ENCODE peak calls at places on chromosomes 3 and 15, in nine cellular contexts. F, U, E, T, O, G, X, Q and M are unnamed samples.

GRCh38 chr3:159726231-159726964 is 262.2 kb upstream of the IL12A start:
- DNase-seq in F (no peak), U (peak), T (peak), X (peak), E (no peak), G (no peak), O (no peak), Q (no peak), M (peak)

GRCh38 chr3:129702934-129703712 is 96.6 kb upstream of the PLXND1 start:
- DNase-seq in F (no peak), T (no peak), Q (no peak), O (no peak), X (no peak), E (no peak), U (no peak), G (no peak), M (no peak)

GRCh38 chr3:30996467-30996866 is 102.0 kb upstream of the GADL1 start:
- DNase-seq in U (no peak), O (no peak), F (no peak), X (no peak), E (no peak), T (no peak), Q (no peak), G (no peak), M (no peak)

GRCh38 chr3:114221165-114221880 is 16.1 kb downstream of the ZNF80 start:
- DNase-seq in T (no peak), O (peak), F (no peak), Q (no peak), X (no peak), G (no peak), U (no peak), E (no peak), M (peak)

GRCh38 chr3:170128259-170128976 is 53.1 kb downstream of the PHC3 start:
- DNase-seq in X (no peak), F (no peak), E (no peak), U (no peak), O (no peak), G (no peak), Q (no peak), T (peak), M (no peak)

GRCh38 chr3:31536417-31536991 is 3.8 kb downstream of the STT3B start:
- DNase-seq in Q (no peak), U (no peak), E (no peak), T (no peak), O (peak), F (no peak), X (no peak), G (no peak), M (no peak)

GRCh38 chr3:103712320-103713008 is 1277.6 kb downstream of the ZPLD1 start:
- DNase-seq in F (no peak), O (no peak), X (peak), E (no peak), T (peak), Q (no peak), G (no peak), U (peak), M (peak)

GRCh38 chr3:169564883-169565282 is 98.6 kb downstream of the MECOM start:
- DNase-seq in G (no peak), X (no peak), F (no peak), E (no peak), T (no peak), U (no peak), O (no peak), Q (no peak), M (no peak)

GRCh38 chr3:161251716-161252115 is 30.6 kb downstream of the NMD3 start:
- DNase-seq in E (no peak), U (no peak), F (no peak), Q (no peak), T (no peak), O (no peak), G (no peak), X (no peak), M (no peak)

GRCh38 chr3:182979719-182980191 is 583 bp downstream of the DCUN1D1 start:
- DNase-seq in G (peak), E (no peak), T (peak), U (no peak), X (no peak), Q (peak), O (peak), F (no peak), M (no peak)

GRCh38 chr15:39238443-39238842 is 342.4 kb upstream of the THBS1 start:
- DNase-seq in Q (no peak), O (no peak), E (no peak), X (no peak), G (no peak), T (no peak), F (no peak), U (no peak), M (no peak)

GRCh38 chr3:32143849-32144757 is 37.7 kb downstream of the GPD1L start:
- DNase-seq in U (peak), X (peak), E (no peak), G (peak), F (no peak), Q (no peak), T (peak), O (peak), M (peak)

GRCh38 chr3:25468866-25469319 is 40.8 kb downstream of the RARB start:
- DNase-seq in F (no peak), T (no peak), U (peak), X (no peak), G (peak), O (peak), E (peak), Q (peak), M (peak)
- TF ChIP-seq CTCF in F (peak), T (no peak), U (peak), X (peak), G (no peak), O (peak), E (peak), Q (no peak), M (peak)

GRCh38 chr3:46368569-46368968 is 2.2 kb upstream of the CCR5 start:
- DNase-seq in O (peak), U (no peak), Q (peak), F (peak), X (no peak), E (peak), G (peak), T (peak), M (no peak)
- TF ChIP-seq CTCF in O (no peak), U (peak), Q (peak), F (peak), X (no peak), E (no peak), G (peak), T (peak), M (no peak)

DNA sequence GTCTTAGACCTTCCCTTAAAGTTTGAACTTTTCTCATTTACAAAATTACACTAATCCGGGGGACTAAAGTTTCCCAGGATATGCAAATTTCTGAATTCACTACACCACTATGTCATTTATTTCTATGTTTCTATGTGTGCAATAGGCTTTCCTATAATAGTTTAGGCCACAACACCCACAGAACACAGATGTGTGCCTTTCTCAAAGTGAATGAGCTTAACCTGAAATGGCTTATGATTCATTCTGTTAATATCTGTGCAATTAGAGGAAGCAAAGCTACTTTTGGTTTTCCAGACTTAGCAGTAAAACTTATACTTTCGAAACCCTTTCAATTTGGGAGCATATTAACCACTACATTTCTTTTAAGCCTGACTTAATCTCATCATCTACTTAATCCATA is 748.1 kb downstream of the GBE1 start:
- DNase-seq in U (no peak), X (no peak), O (no peak), T (no peak), F (no peak), Q (no peak), G (no peak), E (no peak), M (no peak)
- TF ChIP-seq CTCF in U (no peak), X (no peak), O (no peak), T (no peak), F (no peak), Q (no peak), G (no peak), E (no peak), M (no peak)

GRCh38 chr15:92653836-92654524 is 1.6 kb downstream of the FAM174B start:
- DNase-seq in X (no peak), T (peak), Q (no peak), O (no peak), F (no peak), G (peak), U (no peak), E (no peak), M (peak)

GRCh38 chr15:92654662-92655061 is 913 bp downstream of the FAM174B start:
- DNase-seq in E (no peak), O (no peak), Q (no peak), G (no peak), T (no peak), U (no peak), X (no peak), F (no peak), M (no peak)

GRCh38 chr15:92656089-92656488 is 514 bp upstream of the FAM174B start:
- DNase-seq in G (no peak), U (no peak), F (no peak), O (no peak), Q (no peak), T (no peak), X (no peak), E (no peak), M (no peak)

GRCh38 chr15:92653366-92653765 is 2.2 kb downstream of the FAM174B start:
- DNase-seq in E (no peak), T (no peak), F (no peak), U (no peak), Q (no peak), O (no peak), G (no peak), X (no peak), M (no peak)

GRCh38 chr15:92655178-92655995 is at the start of gene FAM174B:
- DNase-seq in T (peak), G (peak), E (no peak), U (no peak), O (peak), Q (peak), F (peak), X (no peak), M (peak)
- TF ChIP-seq CTCF in T (peak), G (no peak), E (no peak), U (no peak), O (no peak), Q (no peak), F (no peak), X (no peak), M (no peak)

GRCh38 chr3:67109651-67110204 is 111.6 kb downstream of the KBTBD8 start:
- DNase-seq in T (peak), G (no peak), X (peak), E (no peak), O (peak), Q (no peak), F (no peak), U (peak), M (peak)

GRCh38 chr3:67118122-67118521 is 120.0 kb downstream of the KBTBD8 start:
- DNase-seq in U (no peak), X (no peak), F (no peak), T (no peak), E (no peak), O (no peak), Q (no peak), G (no peak), M (no peak)

DNA sequence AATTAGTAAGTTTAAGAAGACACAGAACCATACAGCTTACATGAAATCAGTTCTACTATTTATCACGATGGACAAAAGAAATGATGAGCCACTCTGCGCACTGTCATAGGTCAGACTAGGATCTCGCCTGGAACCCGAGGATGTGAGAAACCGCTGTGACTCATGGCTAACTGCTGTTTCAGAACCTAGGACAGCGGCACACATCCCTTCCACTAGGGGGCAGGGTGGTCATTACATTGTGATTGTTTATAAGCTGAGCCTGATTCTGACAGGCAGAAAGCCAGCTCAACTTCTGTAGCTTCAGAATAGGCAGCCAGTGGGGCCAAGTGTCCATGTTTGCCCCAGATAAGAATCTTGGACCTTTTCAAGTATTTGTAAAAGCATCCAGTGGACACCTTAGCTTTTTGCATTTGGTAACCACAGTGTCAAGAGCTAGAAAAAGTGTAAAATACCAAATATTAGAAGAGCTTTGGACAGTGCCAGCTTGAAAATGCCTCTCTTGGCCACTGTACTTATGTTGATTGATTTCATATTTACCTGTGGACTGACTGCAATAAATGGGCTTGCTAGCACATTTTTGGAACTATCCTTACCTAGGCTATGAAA is 115.8 kb downstream of the KBTBD8 start:
- DNase-seq in T (peak), U (peak), O (peak), E (peak), Q (peak), X (peak), F (peak), G (peak), M (peak)
- TF ChIP-seq CTCF in T (peak), U (peak), O (peak), E (peak), Q (peak), X (peak), F (peak), G (peak), M (peak)

GRCh38 chr15:90903733-90904536 is 833 bp downstream of the MAN2A2 start:
- DNase-seq in G (no peak), F (no peak), O (no peak), T (peak), Q (no peak), E (no peak), X (no peak), U (no peak), M (no peak)
- TF ChIP-seq CTCF in G (no peak), F (no peak), O (no peak), T (peak), Q (no peak), E (no peak), X (peak), U (peak), M (no peak)

GRCh38 chr3:126354776-126355175 is 2.4 kb downstream of the KLF15 start:
- DNase-seq in G (no peak), O (no peak), E (peak), U (no peak), Q (peak), F (peak), T (peak), X (no peak), M (no peak)
- TF ChIP-seq CTCF in G (no peak), O (no peak), E (no peak), U (no peak), Q (no peak), F (no peak), T (no peak), X (no peak), M (no peak)

DNA sequence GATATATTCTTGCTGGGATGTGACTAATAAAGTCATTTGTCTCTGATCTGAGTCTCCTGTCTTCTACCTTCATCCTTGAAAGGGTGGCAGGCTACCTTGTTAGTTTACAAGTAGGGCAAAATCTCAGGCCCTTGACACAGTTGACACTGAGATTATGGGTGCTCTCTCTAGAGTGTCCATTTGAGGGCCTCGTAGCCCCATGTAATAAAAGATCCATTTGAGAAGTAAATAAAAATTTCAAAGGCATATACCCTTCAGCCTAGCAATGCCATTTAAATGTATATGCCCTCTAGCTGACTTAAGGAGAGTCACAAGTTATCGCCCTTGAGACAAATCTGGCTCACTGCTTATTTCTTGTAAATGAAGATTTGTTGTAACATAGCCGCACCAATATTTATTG is 98.6 kb downstream of the TCF12 start:
- DNase-seq in O (peak), U (no peak), F (no peak), G (no peak), E (no peak), Q (no peak), T (no peak), X (no peak), M (no peak)
- TF ChIP-seq CTCF in O (peak), U (peak), F (no peak), G (no peak), E (no peak), Q (no peak), T (no peak), X (no peak), M (peak)

DNA sequence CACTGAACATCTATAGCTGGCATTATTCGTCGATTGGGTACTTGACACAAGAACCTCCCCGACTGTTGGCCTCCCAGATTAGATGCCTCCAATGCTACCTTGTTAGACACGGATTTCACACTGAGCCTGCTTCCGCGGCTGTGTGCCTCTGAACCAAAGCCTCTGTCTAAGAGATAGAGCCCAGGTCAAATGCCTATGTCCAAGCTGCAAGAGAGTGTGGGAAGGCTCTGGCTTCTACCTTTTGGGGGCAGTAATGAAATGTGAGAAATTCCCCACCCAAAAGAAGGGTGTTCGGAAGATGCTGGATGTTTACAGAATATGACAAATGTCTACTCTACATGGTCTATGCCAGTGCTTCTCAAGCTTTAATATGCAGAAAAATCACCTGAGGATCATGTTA is 2.0 kb upstream of the RPUSD2 start:
- DNase-seq in X (no peak), F (no peak), T (no peak), G (no peak), E (no peak), U (no peak), O (peak), Q (no peak), M (no peak)
- TF ChIP-seq CTCF in X (peak), F (no peak), T (peak), G (no peak), E (no peak), U (peak), O (peak), Q (no peak), M (peak)